ENCODE peak calls at places on chromosomes 11 and 22, in seven cellular contexts. One of them, this sample, is unnamed. For H3K36me3, the result is how much of the 10 kb centered on the place peaks cover.

GRCh38 chr11:18720811-18721575 is 5.0 kb downstream of the IGSF22 start:
- DNase-seq in endothelial cell of umbilical vein: peak
- DNase-seq in effector memory CD4-positive, alpha-beta T cell: peak
- DNase-seq in OCI-LY7: no peak
- DNase-seq in tibial artery: peak
- DNase-seq in upper lobe of right lung: peak
- DNase-seq in neuronal stem cell: peak
- DNase-seq in this sample: peak

GRCh38 chr11:3959015-3959917 is 103.8 kb downstream of the STIM1 start:
- DNase-seq in OCI-LY7: peak
- DNase-seq in tibial artery: no peak
- DNase-seq in effector memory CD4-positive, alpha-beta T cell: no peak
- DNase-seq in neuronal stem cell: no peak
- DNase-seq in endothelial cell of umbilical vein: no peak
- DNase-seq in upper lobe of right lung: no peak
- DNase-seq in this sample: no peak

GRCh38 chr11:115408036-115408911 is 95.9 kb downstream of the CADM1 start:
- DNase-seq in OCI-LY7: no peak
- DNase-seq in effector memory CD4-positive, alpha-beta T cell: no peak
- DNase-seq in upper lobe of right lung: no peak
- DNase-seq in neuronal stem cell: no peak
- DNase-seq in endothelial cell of umbilical vein: no peak
- DNase-seq in tibial artery: no peak
- DNase-seq in this sample: no peak

GRCh38 chr22:24503137-24503850 is 8.2 kb downstream of the UPB1 start:
- DNase-seq in neuronal stem cell: no peak
- DNase-seq in tibial artery: no peak
- DNase-seq in effector memory CD4-positive, alpha-beta T cell: peak
- DNase-seq in endothelial cell of umbilical vein: peak
- DNase-seq in OCI-LY7: peak
- DNase-seq in upper lobe of right lung: no peak
- DNase-seq in this sample: peak

GRCh38 chr11:31763296-31763695 is 47.8 kb downstream of the PAX6 start:
- DNase-seq in effector memory CD4-positive, alpha-beta T cell: no peak
- DNase-seq in endothelial cell of umbilical vein: no peak
- DNase-seq in tibial artery: no peak
- DNase-seq in neuronal stem cell: peak
- DNase-seq in upper lobe of right lung: no peak
- DNase-seq in OCI-LY7: no peak
- DNase-seq in this sample: no peak

GRCh38 chr22:36285017-36285416 is 32.1 kb downstream of the APOL1 start:
- DNase-seq in tibial artery: no peak
- DNase-seq in neuronal stem cell: no peak
- DNase-seq in effector memory CD4-positive, alpha-beta T cell: no peak
- DNase-seq in endothelial cell of umbilical vein: no peak
- DNase-seq in OCI-LY7: no peak
- DNase-seq in upper lobe of right lung: peak
- DNase-seq in this sample: peak

GRCh38 chr11:58575377-58576020 is at the start of gene LPXN:
- DNase-seq in upper lobe of right lung: no peak
- DNase-seq in OCI-LY7: peak
- DNase-seq in endothelial cell of umbilical vein: peak
- DNase-seq in tibial artery: no peak
- DNase-seq in neuronal stem cell: no peak
- DNase-seq in effector memory CD4-positive, alpha-beta T cell: peak
- DNase-seq in this sample: no peak

GRCh38 chr11:65433657-65434056 is 11.1 kb downstream of the NEAT1 start:
- DNase-seq in OCI-LY7: no peak
- DNase-seq in upper lobe of right lung: no peak
- DNase-seq in tibial artery: no peak
- DNase-seq in effector memory CD4-positive, alpha-beta T cell: no peak
- DNase-seq in endothelial cell of umbilical vein: no peak
- DNase-seq in neuronal stem cell: no peak
- DNase-seq in this sample: no peak

GRCh38 chr22:39243443-39244072 is 1.2 kb downstream of the PDGFB start:
- DNase-seq in tibial artery: no peak
- DNase-seq in OCI-LY7: no peak
- DNase-seq in neuronal stem cell: no peak
- DNase-seq in endothelial cell of umbilical vein: no peak
- DNase-seq in effector memory CD4-positive, alpha-beta T cell: no peak
- DNase-seq in upper lobe of right lung: no peak
- DNase-seq in this sample: no peak

GRCh38 chr11:5596611-5597201 is at the start of gene TRIM6:
- DNase-seq in endothelial cell of umbilical vein: peak
- DNase-seq in upper lobe of right lung: peak
- DNase-seq in effector memory CD4-positive, alpha-beta T cell: no peak
- DNase-seq in tibial artery: peak
- DNase-seq in neuronal stem cell: peak
- DNase-seq in OCI-LY7: no peak
- DNase-seq in this sample: peak

GRCh38 chr11:112655386-112655785 is 305.8 kb upstream of the NCAM1 start:
- DNase-seq in OCI-LY7: no peak
- DNase-seq in neuronal stem cell: no peak
- DNase-seq in tibial artery: peak
- DNase-seq in upper lobe of right lung: no peak
- DNase-seq in endothelial cell of umbilical vein: no peak
- DNase-seq in effector memory CD4-positive, alpha-beta T cell: no peak
- DNase-seq in this sample: no peak

GRCh38 chr11:16612801-16613400 is 125.5 kb upstream of the C11orf58 start:
- DNase-seq in neuronal stem cell: peak
- DNase-seq in effector memory CD4-positive, alpha-beta T cell: no peak
- DNase-seq in tibial artery: no peak
- DNase-seq in OCI-LY7: no peak
- DNase-seq in endothelial cell of umbilical vein: peak
- DNase-seq in upper lobe of right lung: no peak
- DNase-seq in this sample: no peak

GRCh38 chr11:11486002-11486401 is 133.0 kb upstream of the CSNK2A3 start:
- DNase-seq in upper lobe of right lung: peak
- DNase-seq in OCI-LY7: no peak
- DNase-seq in tibial artery: no peak
- DNase-seq in effector memory CD4-positive, alpha-beta T cell: no peak
- DNase-seq in endothelial cell of umbilical vein: no peak
- DNase-seq in neuronal stem cell: no peak
- DNase-seq in this sample: no peak

GRCh38 chr11:33753304-33753703 is 17.1 kb upstream of the CD59 start:
- DNase-seq in tibial artery: no peak
- DNase-seq in endothelial cell of umbilical vein: peak
- DNase-seq in effector memory CD4-positive, alpha-beta T cell: no peak
- DNase-seq in neuronal stem cell: no peak
- DNase-seq in OCI-LY7: no peak
- DNase-seq in upper lobe of right lung: no peak
- DNase-seq in this sample: no peak

GRCh38 chr11:125132071-125132470 is 20.6 kb upstream of the TMEM218 start:
- DNase-seq in effector memory CD4-positive, alpha-beta T cell: no peak
- DNase-seq in upper lobe of right lung: no peak
- DNase-seq in OCI-LY7: no peak
- DNase-seq in neuronal stem cell: no peak
- DNase-seq in endothelial cell of umbilical vein: no peak
- DNase-seq in tibial artery: no peak
- DNase-seq in this sample: no peak

GRCh38 chr11:46643531-46643930 is 26.2 kb downstream of the ATG13 start:
- DNase-seq in effector memory CD4-positive, alpha-beta T cell: no peak
- DNase-seq in OCI-LY7: no peak
- DNase-seq in tibial artery: no peak
- DNase-seq in neuronal stem cell: no peak
- DNase-seq in endothelial cell of umbilical vein: no peak
- DNase-seq in upper lobe of right lung: no peak
- DNase-seq in this sample: no peak

GRCh38 chr11:114060402-114061052 is 1.0 kb downstream of the ZBTB16 start:
- DNase-seq in neuronal stem cell: peak
- DNase-seq in tibial artery: no peak
- DNase-seq in effector memory CD4-positive, alpha-beta T cell: no peak
- DNase-seq in endothelial cell of umbilical vein: peak
- DNase-seq in OCI-LY7: no peak
- DNase-seq in upper lobe of right lung: peak
- DNase-seq in this sample: peak

GRCh38 chr11:120123946-120124345 is 14.0 kb downstream of the TRIM29 start:
- DNase-seq in upper lobe of right lung: no peak
- DNase-seq in OCI-LY7: no peak
- DNase-seq in neuronal stem cell: no peak
- DNase-seq in effector memory CD4-positive, alpha-beta T cell: no peak
- DNase-seq in endothelial cell of umbilical vein: no peak
- DNase-seq in tibial artery: no peak
- DNase-seq in this sample: no peak

GRCh38 chr22:40347300-40347699 is 1.0 kb downstream of the ADSL start:
- DNase-seq in effector memory CD4-positive, alpha-beta T cell: no peak
- DNase-seq in neuronal stem cell: no peak
- DNase-seq in tibial artery: no peak
- DNase-seq in upper lobe of right lung: no peak
- DNase-seq in endothelial cell of umbilical vein: no peak
- DNase-seq in OCI-LY7: no peak
- DNase-seq in this sample: no peak

GRCh38 chr11:131982154-131982553 is 611.7 kb downstream of the NTM start:
- DNase-seq in upper lobe of right lung: no peak
- DNase-seq in tibial artery: no peak
- DNase-seq in effector memory CD4-positive, alpha-beta T cell: no peak
- DNase-seq in OCI-LY7: no peak
- DNase-seq in endothelial cell of umbilical vein: no peak
- DNase-seq in neuronal stem cell: peak
- DNase-seq in this sample: no peak

GRCh38 chr11:9629064-9629463 is 34.8 kb upstream of the SWAP70 start:
- DNase-seq in upper lobe of right lung: no peak
- DNase-seq in OCI-LY7: no peak
- DNase-seq in effector memory CD4-positive, alpha-beta T cell: no peak
- DNase-seq in endothelial cell of umbilical vein: no peak
- DNase-seq in neuronal stem cell: no peak
- DNase-seq in tibial artery: no peak
- DNase-seq in this sample: no peak

GRCh38 chr11:120192831-120193625 is 17.8 kb upstream of the OAF start:
- DNase-seq in endothelial cell of umbilical vein: no peak
- DNase-seq in effector memory CD4-positive, alpha-beta T cell: no peak
- DNase-seq in tibial artery: no peak
- DNase-seq in neuronal stem cell: no peak
- DNase-seq in upper lobe of right lung: no peak
- DNase-seq in OCI-LY7: no peak
- DNase-seq in this sample: peak

GRCh38 chr11:22539851-22540376 is 85.7 kb downstream of the FANCF start:
- DNase-seq in neuronal stem cell: peak
- DNase-seq in OCI-LY7: peak
- DNase-seq in tibial artery: no peak
- DNase-seq in upper lobe of right lung: no peak
- DNase-seq in endothelial cell of umbilical vein: peak
- DNase-seq in effector memory CD4-positive, alpha-beta T cell: no peak
- DNase-seq in this sample: no peak

GRCh38 chr11:12182650-12183511 is 72.5 kb downstream of the MICAL2 start:
- DNase-seq in effector memory CD4-positive, alpha-beta T cell: no peak
- DNase-seq in endothelial cell of umbilical vein: peak
- DNase-seq in neuronal stem cell: no peak
- DNase-seq in upper lobe of right lung: no peak
- DNase-seq in OCI-LY7: no peak
- DNase-seq in tibial artery: no peak
- DNase-seq in this sample: no peak

GRCh38 chr11:63845911-63846310 is 7.0 kb downstream of the MARK2 start:
- DNase-seq in effector memory CD4-positive, alpha-beta T cell: no peak
- DNase-seq in upper lobe of right lung: no peak
- DNase-seq in endothelial cell of umbilical vein: no peak
- DNase-seq in tibial artery: no peak
- DNase-seq in neuronal stem cell: no peak
- DNase-seq in OCI-LY7: no peak
- DNase-seq in this sample: no peak
- H3K27ac ChIP-seq in effector memory CD4-positive, alpha-beta T cell: no peak
- H3K27ac ChIP-seq in upper lobe of right lung: no peak
- H3K27ac ChIP-seq in endothelial cell of umbilical vein: no peak
- H3K27ac ChIP-seq in tibial artery: no peak
- H3K27ac ChIP-seq in neuronal stem cell: no peak
- H3K27ac ChIP-seq in OCI-LY7: no peak
- H3K27ac ChIP-seq in this sample: no peak

GRCh38 chr11:93330446-93330984 is at the start of gene DEUP1:
- DNase-seq in endothelial cell of umbilical vein: peak
- DNase-seq in OCI-LY7: no peak
- DNase-seq in effector memory CD4-positive, alpha-beta T cell: no peak
- DNase-seq in tibial artery: peak
- DNase-seq in upper lobe of right lung: peak
- DNase-seq in neuronal stem cell: peak
- DNase-seq in this sample: peak

GRCh38 chr11:93326681-93327080 is 3.9 kb upstream of the DEUP1 start:
- DNase-seq in OCI-LY7: no peak
- DNase-seq in effector memory CD4-positive, alpha-beta T cell: no peak
- DNase-seq in neuronal stem cell: no peak
- DNase-seq in upper lobe of right lung: no peak
- DNase-seq in endothelial cell of umbilical vein: no peak
- DNase-seq in tibial artery: no peak
- DNase-seq in this sample: no peak

GRCh38 chr11:93329936-93330445 is 551 bp upstream of the DEUP1 start:
- DNase-seq in tibial artery: no peak
- DNase-seq in effector memory CD4-positive, alpha-beta T cell: no peak
- DNase-seq in upper lobe of right lung: no peak
- DNase-seq in neuronal stem cell: no peak
- DNase-seq in OCI-LY7: no peak
- DNase-seq in endothelial cell of umbilical vein: no peak
- DNase-seq in this sample: no peak
- H3K4me3 ChIP-seq in tibial artery: peak
- H3K4me3 ChIP-seq in effector memory CD4-positive, alpha-beta T cell: no peak
- H3K4me3 ChIP-seq in upper lobe of right lung: peak
- H3K4me3 ChIP-seq in neuronal stem cell: peak
- H3K4me3 ChIP-seq in OCI-LY7: no peak
- H3K4me3 ChIP-seq in endothelial cell of umbilical vein: no peak
- H3K4me3 ChIP-seq in this sample: peak

DNA sequence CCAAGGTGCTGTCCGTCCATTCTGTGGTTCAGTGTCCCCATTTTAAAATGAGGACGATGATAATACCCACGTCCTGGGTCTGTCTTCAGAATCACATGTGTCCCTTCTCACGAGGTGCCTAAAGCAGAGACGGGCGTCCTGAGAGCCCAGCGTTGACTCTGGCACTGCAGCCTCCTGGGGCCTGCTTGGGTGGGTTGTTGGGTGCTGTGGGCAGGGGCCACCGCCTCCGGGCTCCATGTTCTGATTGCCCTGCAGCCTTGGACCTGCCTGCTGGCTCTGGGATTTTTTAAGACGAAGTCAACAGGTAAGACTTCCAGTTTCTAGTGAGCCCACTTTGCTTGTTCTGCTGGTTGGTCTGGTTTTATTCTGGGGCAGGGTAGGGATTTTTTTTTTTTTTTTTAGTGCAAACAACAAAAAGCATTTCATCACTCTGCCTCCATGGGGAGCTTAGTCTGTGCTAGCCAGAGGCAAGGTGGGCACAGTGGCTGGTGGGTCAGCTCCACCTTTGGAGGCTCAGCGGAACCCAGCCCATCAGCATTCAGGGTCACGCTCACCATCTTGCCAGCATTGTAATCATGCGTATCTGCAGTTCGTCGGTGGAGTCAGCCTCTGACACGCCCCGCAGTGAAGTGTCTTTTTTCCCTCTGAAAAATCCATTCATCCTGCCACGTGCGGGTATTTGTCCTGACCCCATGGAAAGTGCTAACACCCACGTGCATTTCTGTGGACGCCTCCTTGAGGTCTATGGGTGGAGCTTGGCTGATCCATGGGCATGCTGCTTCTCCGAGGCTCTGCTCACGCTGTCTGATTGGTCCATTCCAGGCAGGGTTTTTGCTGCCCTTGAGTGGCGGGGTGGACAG is 28.3 kb downstream of the NADSYN1 start:
- DNase-seq in tibial artery: no peak
- DNase-seq in effector memory CD4-positive, alpha-beta T cell: no peak
- DNase-seq in OCI-LY7: no peak
- DNase-seq in upper lobe of right lung: no peak
- DNase-seq in neuronal stem cell: no peak
- DNase-seq in endothelial cell of umbilical vein: no peak
- DNase-seq in this sample: peak
- H3K36me3 ChIP-seq in tibial artery: half or more
- H3K36me3 ChIP-seq in effector memory CD4-positive, alpha-beta T cell: half or more
- H3K36me3 ChIP-seq in OCI-LY7: under half
- H3K36me3 ChIP-seq in upper lobe of right lung: half or more
- H3K36me3 ChIP-seq in neuronal stem cell: under half
- H3K36me3 ChIP-seq in endothelial cell of umbilical vein: half or more
- H3K36me3 ChIP-seq in this sample: half or more

GRCh38 chr22:46010951-46011626 is 34.1 kb upstream of the WNT7B start:
- DNase-seq in effector memory CD4-positive, alpha-beta T cell: no peak
- DNase-seq in endothelial cell of umbilical vein: no peak
- DNase-seq in tibial artery: peak
- DNase-seq in neuronal stem cell: no peak
- DNase-seq in upper lobe of right lung: peak
- DNase-seq in OCI-LY7: no peak
- DNase-seq in this sample: peak
- H3K27ac ChIP-seq in effector memory CD4-positive, alpha-beta T cell: no peak
- H3K27ac ChIP-seq in endothelial cell of umbilical vein: no peak
- H3K27ac ChIP-seq in tibial artery: no peak
- H3K27ac ChIP-seq in neuronal stem cell: no peak
- H3K27ac ChIP-seq in upper lobe of right lung: no peak
- H3K27ac ChIP-seq in OCI-LY7: no peak
- H3K27ac ChIP-seq in this sample: peak

This sample was measured in spleen.